ENCODE peak calls at places on chromosomes 6 and 20, in six cellular contexts. O is SK-N-SH, Z is A549, V is HepG2, D is GM12878, J is K562. C is an unnamed sample.

GRCh38 chr6:34157851-34158250 is 12.0 kb upstream of the GRM4 start:
- DNase-seq in O (peak; percentile 3), Z (no peak), V (no peak), D (no peak), J (no peak), C (no peak)

GRCh38 chr20:37941992-37942391 is 39.1 kb downstream of the VSTM2L start:
- DNase-seq in O (no peak), Z (no peak), V (no peak), D (no peak), J (no peak), C (no peak)

GRCh38 chr6:37648465-37649330 is 49.0 kb downstream of the MDGA1 start:
- DNase-seq in O (no peak), Z (no peak), V (no peak), D (no peak), J (peak; percentile 59), C (peak; percentile 47)

GRCh38 chr6:90538651-90539050 is 48.2 kb downstream of the MAP3K7 start:
- DNase-seq in O (no peak), Z (no peak), V (no peak), D (no peak), J (peak; percentile 23), C (no peak)

GRCh38 chr6:90654166-90654565 is 67.3 kb upstream of the MAP3K7 start:
- DNase-seq in O (no peak), Z (no peak), V (no peak), D (no peak), J (no peak), C (no peak)

GRCh38 chr6:23532227-23532626 is 593.8 kb upstream of the NRSN1 start:
- DNase-seq in O (no peak), Z (no peak), V (no peak), D (no peak), J (no peak), C (no peak)

GRCh38 chr6:113219783-113220182 is 637.4 kb upstream of the MARCKS start:
- DNase-seq in O (no peak), Z (no peak), V (no peak), D (no peak), J (no peak), C (no peak)

GRCh38 chr6:54307412-54308036 is 717 bp upstream of the TINAG start:
- DNase-seq in O (no peak), Z (peak; percentile 46), V (peak; percentile 29), D (peak; percentile 24), J (no peak), C (no peak)

GRCh38 chr6:13453771-13454251 is 33.6 kb downstream of the GFOD1 start:
- DNase-seq in O (no peak), Z (peak; percentile 46), V (no peak), D (peak; percentile 65), J (no peak), C (peak; percentile 80)

GRCh38 chr20:62369508-62370114 is 2.5 kb upstream of the LAMA5 start:
- DNase-seq in O (no peak), Z (peak; percentile 83), V (no peak), D (no peak), J (no peak), C (no peak)

GRCh38 chr6:170221753-170222400 is 69.0 kb downstream of the DLL1 start:
- DNase-seq in O (peak; percentile 23), Z (no peak), V (no peak), D (no peak), J (no peak), C (no peak)

GRCh38 chr6:4380881-4381281 is 245.5 kb upstream of the ECI2 start:
- DNase-seq in O (no peak), Z (no peak), V (no peak), D (no peak), J (no peak), C (no peak)

GRCh38 chr6:155443168-155443567 is 12.5 kb downstream of the NOX3 start:
- DNase-seq in O (peak; percentile 16), Z (no peak), V (no peak), D (no peak), J (peak; percentile 11), C (no peak)

GRCh38 chr6:155442562-155442961 is 13.1 kb downstream of the NOX3 start:
- DNase-seq in O (peak; percentile 47), Z (no peak), V (no peak), D (no peak), J (no peak), C (no peak)

GRCh38 chr6:155444952-155445903 is 10.4 kb downstream of the NOX3 start:
- DNase-seq in O (no peak), Z (no peak), V (no peak), D (no peak), J (no peak), C (no peak)

GRCh38 chr6:155440758-155441157 is 14.9 kb downstream of the NOX3 start:
- DNase-seq in O (no peak), Z (no peak), V (no peak), D (no peak), J (no peak), C (no peak)

GRCh38 chr6:155444120-155444917 is 11.3 kb downstream of the NOX3 start:
- DNase-seq in O (no peak), Z (peak; percentile 6), V (peak; percentile 100), D (no peak), J (no peak), C (peak; percentile 63)
- H3K4me2 ChIP-seq in O (no peak overlapping the region), Z (no peak overlapping the region), V (peak overlapping the region; percentile 61), D (no peak overlapping the region), J (no peak overlapping the region), C (peak overlapping the region; percentile 40)

GRCh38 chr6:157760137-157760536 is 62.9 kb upstream of the SNX9 start:
- DNase-seq in O (no peak), Z (no peak), V (no peak), D (no peak), J (no peak), C (no peak)

GRCh38 chr6:157762636-157763035 is 60.4 kb upstream of the SNX9 start:
- DNase-seq in O (no peak), Z (peak; percentile 21), V (peak; percentile 35), D (no peak), J (peak; percentile 62), C (no peak)

GRCh38 chr6:157760589-157761330 is 62.3 kb upstream of the SNX9 start:
- DNase-seq in O (no peak), Z (peak; percentile 20), V (no peak), D (no peak), J (peak; percentile 32), C (no peak)

GRCh38 chr6:157761926-157762325 is 61.1 kb upstream of the SNX9 start:
- DNase-seq in O (no peak), Z (no peak), V (no peak), D (no peak), J (no peak), C (no peak)

DNA sequence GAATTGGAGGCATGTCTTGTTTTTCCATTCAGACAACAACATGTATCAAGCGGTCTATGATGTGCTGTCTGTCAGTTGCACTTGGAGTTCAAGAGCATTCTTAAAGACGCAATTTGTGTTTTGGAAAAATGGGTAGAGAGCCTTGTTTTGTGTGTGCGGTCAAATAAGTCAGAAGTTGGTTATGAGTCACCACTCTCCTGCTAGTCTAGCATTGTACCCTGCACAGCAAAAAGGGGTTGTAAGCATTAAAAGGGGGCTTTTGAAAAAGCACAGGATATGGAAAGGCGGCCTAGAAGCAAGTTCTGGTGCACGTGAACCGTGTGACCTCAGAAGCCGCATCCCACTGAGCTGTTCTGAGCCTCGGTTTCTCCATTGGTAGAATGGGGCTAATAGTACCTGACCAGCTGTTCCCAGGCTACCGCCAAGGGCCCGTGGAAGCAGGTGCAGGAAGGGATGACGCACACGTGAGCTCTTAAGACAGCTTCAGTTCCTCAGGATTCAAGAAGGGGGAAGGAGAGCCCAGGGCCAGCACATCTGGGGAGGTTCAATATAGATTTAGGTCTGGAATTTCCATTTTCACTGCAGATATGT is 61.6 kb upstream of the SNX9 start:
- DNase-seq in O (no peak), Z (no peak), V (no peak), D (peak; percentile 90), J (no peak), C (no peak)
- TF ChIP-seq REST in O (no peak), Z (no peak), V (no peak), D (no peak), J (no peak), C (no peak)

DNA sequence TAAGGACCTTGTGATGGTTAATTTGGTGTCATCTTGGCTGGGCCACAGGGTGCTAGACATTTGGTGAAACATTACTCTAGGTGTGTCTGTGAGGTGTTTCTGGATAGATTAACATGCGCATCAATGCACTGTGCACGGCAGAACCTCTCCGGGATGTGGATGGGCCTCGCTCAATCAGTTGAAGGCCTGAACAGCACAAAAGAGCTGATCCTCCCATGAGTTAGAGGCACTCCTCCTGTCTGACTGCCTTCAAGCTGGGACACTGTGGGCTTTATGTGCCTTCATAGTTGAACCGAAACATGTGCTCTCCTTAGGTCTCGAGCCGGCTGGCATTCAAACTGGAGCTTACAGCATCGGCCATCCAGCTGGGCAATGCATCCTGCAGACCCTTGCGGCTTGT is 88.8 kb downstream of the HUS1B start:
- DNase-seq in O (no peak), Z (no peak), V (no peak), D (no peak), J (no peak), C (no peak)
- TF ChIP-seq MAX in O (no peak), Z (no peak), V (no peak), D (no peak), J (no peak), C (no peak)

GRCh38 chr6:42762950-42763349 is 17.0 kb upstream of the TBCC start:
- DNase-seq in O (no peak), Z (no peak), V (no peak), D (no peak), J (no peak), C (no peak)
- H3K4me2 ChIP-seq in O (no peak overlapping the region), Z (no peak overlapping the region), V (no peak overlapping the region), D (no peak overlapping the region), J (no peak overlapping the region), C (no peak overlapping the region)

DNA sequence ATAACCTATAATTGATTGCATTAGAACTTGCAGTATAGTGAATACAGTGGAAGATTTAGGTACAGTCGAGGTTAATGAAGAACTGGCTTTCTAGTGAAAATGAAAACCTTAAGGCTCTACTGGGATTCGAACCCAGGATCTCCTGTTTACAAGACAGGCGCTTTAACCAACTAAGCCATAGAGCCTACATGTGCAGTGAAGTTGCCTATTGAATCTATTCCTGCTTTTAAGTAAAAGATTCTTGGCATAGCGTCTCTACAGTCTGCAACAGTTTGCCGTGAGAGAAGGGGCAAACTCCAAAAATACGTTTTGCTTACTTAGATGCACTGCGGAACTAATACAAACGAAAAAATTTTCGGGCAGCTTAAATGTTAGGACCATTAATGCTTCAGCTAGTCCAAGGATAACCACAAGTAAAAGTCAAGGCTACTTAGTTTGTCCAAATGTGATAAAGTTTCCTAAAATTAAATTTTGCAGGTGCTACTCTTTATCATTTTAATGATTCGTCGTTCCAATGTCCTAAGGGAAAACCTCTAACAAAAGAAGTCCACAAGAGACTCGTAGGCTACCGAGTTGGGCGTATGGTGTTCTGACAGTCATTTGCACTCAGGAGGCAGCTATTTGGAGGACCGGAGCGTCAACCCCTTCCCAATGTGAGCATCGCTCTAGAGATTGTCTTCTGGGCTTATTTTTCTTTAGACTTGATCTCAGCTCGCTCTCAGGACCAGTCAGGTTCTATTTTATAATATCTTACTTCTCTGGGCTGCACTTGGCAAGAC is 31.3 kb upstream of the ZSCAN23 start:
- DNase-seq in O (peak; percentile 39), Z (peak; percentile 86), V (peak; percentile 85), D (peak; percentile 76), J (peak; percentile 93), C (peak; percentile 88)
- TF ChIP-seq REST in O (no peak), Z (no peak), V (peak; percentile 11), D (no peak), J (no peak), C (no peak)

GRCh38 chr6:402901-403658 is 11.5 kb downstream of the IRF4 start:
- DNase-seq in O (no peak), Z (no peak), V (no peak), D (no peak), J (no peak), C (no peak)
- TF ChIP-seq MAX in O (no peak), Z (no peak), V (no peak), D (no peak), J (no peak), C (no peak)

C was measured in HCT116.